ENCODE peak calls at places on chromosomes 13 and 19, in eight cellular contexts. O is cardiac fibroblast; N is stomach; C is effector memory CD4-positive, alpha-beta T cell; G is pancreas; K is fibroblast of pulmonary artery; F is IMR-90; I is astrocyte. W is an unnamed sample.

GRCh38 chr19:7541828-7542443 is 6.4 kb downstream of the PNPLA6 start:
- DNase-seq in K (no peak), N (no peak), O (no peak), C (no peak), F (no peak), I (no peak), G (no peak), W (no peak)

GRCh38 chr13:31352467-31352866 is 152.7 kb downstream of the B3GLCT start:
- DNase-seq in K (no peak), N (no peak), F (no peak), I (no peak), O (no peak), G (no peak), C (no peak), W (no peak)

GRCh38 chr13:44854264-44855060 is 134.8 kb downstream of the NUFIP1 start:
- DNase-seq in K (no peak), O (no peak), C (no peak), F (peak), G (peak), N (peak), I (no peak), W (no peak)

GRCh38 chr13:55576389-55576788 is 1564.3 kb upstream of the PRR20A start:
- DNase-seq in N (no peak), I (no peak), G (no peak), K (no peak), F (no peak), C (no peak), O (no peak), W (no peak)

GRCh38 chr13:97245011-97245410 is 22.9 kb downstream of the MBNL2 start:
- DNase-seq in C (no peak), O (no peak), G (no peak), F (no peak), N (no peak), I (no peak), K (no peak), W (no peak)

GRCh38 chr13:38905861-38906260 is 84.8 kb downstream of the STOML3 start:
- DNase-seq in I (no peak), C (no peak), G (no peak), K (no peak), F (no peak), O (no peak), N (no peak), W (no peak)

GRCh38 chr13:113086031-113086750 is 19.4 kb upstream of the F7 start:
- DNase-seq in G (no peak), I (no peak), O (no peak), N (no peak), K (peak), F (peak), C (no peak), W (no peak)

GRCh38 chr13:46184277-46184699 is 2.3 kb upstream of the LCP1 start:
- DNase-seq in G (no peak), I (no peak), K (peak), O (peak), F (no peak), C (peak), N (peak), W (no peak)

GRCh38 chr13:44932850-44933251 is 56.4 kb downstream of the NUFIP1 start:
- DNase-seq in C (no peak), F (peak), G (no peak), I (peak), N (peak), O (peak), K (peak), W (peak)

GRCh38 chr19:52270266-52270885 is 989 bp downstream of the ZNF766 start:
- DNase-seq in N (no peak), I (no peak), O (no peak), K (no peak), G (no peak), C (no peak), F (peak), W (peak)

GRCh38 chr13:98332222-98332621 is 155.2 kb upstream of the RNF113B start:
- DNase-seq in N (no peak), G (no peak), O (no peak), C (no peak), I (no peak), K (no peak), F (no peak), W (no peak)

GRCh38 chr19:33177417-33177976 is 16.6 kb upstream of the LRP3 start:
- DNase-seq in F (no peak), I (no peak), C (no peak), G (no peak), O (no peak), N (no peak), K (no peak), W (no peak)

GRCh38 chr19:36113895-36114762 is 546 bp downstream of the POLR2I start:
- DNase-seq in I (peak), C (peak), K (peak), N (peak), F (peak), O (peak), G (peak), W (peak)

GRCh38 chr13:43583331-43583730 is 203.4 kb downstream of the ENOX1 start:
- DNase-seq in G (no peak), C (no peak), N (no peak), O (no peak), K (no peak), I (no peak), F (no peak), W (peak)

GRCh38 chr13:76622336-76623045 is 263.7 kb downstream of the KCTD12 start:
- DNase-seq in O (peak), K (peak), I (no peak), F (no peak), N (no peak), G (no peak), C (no peak), W (no peak)

GRCh38 chr19:27796073-27796472 is 1416.9 kb downstream of the UQCRFS1 start:
- DNase-seq in C (no peak), N (no peak), K (no peak), F (no peak), G (no peak), O (no peak), I (no peak), W (no peak)

GRCh38 chr13:73059460-73060250 is 850 bp downstream of the KLF5 start:
- DNase-seq in I (no peak), N (peak), C (peak), O (peak), F (peak), G (peak), K (no peak), W (peak)

GRCh38 chr19:56660381-56661105 is 11.0 kb downstream of the ZNF835 start:
- DNase-seq in I (no peak), C (no peak), O (peak), F (no peak), G (no peak), N (no peak), K (no peak), W (no peak)

GRCh38 chr13:71316964-71317363 is 550.0 kb downstream of the DACH1 start:
- DNase-seq in I (no peak), N (no peak), O (no peak), K (no peak), F (no peak), G (no peak), C (no peak), W (no peak)

GRCh38 chr19:1449467-1450442 is at the start of gene APC2:
- DNase-seq in K (no peak), I (no peak), F (peak), C (no peak), G (no peak), N (no peak), O (no peak), W (peak)

GRCh38 chr13:101512650-101513049 is 60.2 kb downstream of the ITGBL1 start:
- DNase-seq in K (peak), I (peak), G (no peak), F (no peak), N (no peak), O (peak), C (no peak), W (peak)

GRCh38 chr13:77872995-77873394 is 45.6 kb downstream of the EDNRB start:
- DNase-seq in K (no peak), C (no peak), G (no peak), F (peak), I (no peak), N (no peak), O (peak), W (no peak)

GRCh38 chr19:46232029-46232428 is 2.5 kb downstream of the IGFL1 start:
- DNase-seq in K (no peak), O (no peak), N (peak), F (no peak), G (no peak), C (no peak), I (no peak), W (no peak)

GRCh38 chr19:49430678-49431329 is 5.6 kb downstream of the GFY start:
- DNase-seq in O (no peak), C (no peak), G (no peak), I (no peak), K (no peak), N (no peak), F (no peak), W (no peak)

GRCh38 chr19:42467437-42467760 is 24.7 kb upstream of the CXCL17 start:
- DNase-seq in N (no peak), F (no peak), G (no peak), K (peak), I (no peak), C (no peak), O (no peak), W (no peak)

GRCh38 chr19:40751065-40751923 is at the start of gene SNRPA:
- DNase-seq in G (peak), N (peak), C (peak), O (peak), K (peak), F (peak), I (peak), W (peak)

GRCh38 chr19:42184401-42184861 is 33.0 kb downstream of the DEDD2 start:
- DNase-seq in O (peak), I (peak), C (peak), K (peak), G (peak), F (peak), N (peak), W (peak)

GRCh38 chr13:35388979-35389378 is 87.5 kb downstream of the MAB21L1 start:
- DNase-seq in C (no peak), N (no peak), K (peak), I (peak), F (peak), G (no peak), O (peak), W (peak)

GRCh38 chr13:98877936-98878335 is 99.9 kb downstream of the DOCK9 start:
- DNase-seq in I (no peak), K (no peak), G (no peak), O (no peak), F (no peak), C (no peak), N (no peak), W (no peak)

GRCh38 chr19:55015126-55015525 is 22.9 kb downstream of the GP6 start:
- DNase-seq in K (no peak), G (no peak), O (no peak), I (no peak), C (no peak), N (no peak), F (no peak), W (no peak)

GRCh38 chr13:95593462-95593861 is 40.9 kb downstream of the CLDN10 start:
- DNase-seq in I (no peak), N (no peak), O (no peak), K (no peak), C (no peak), F (no peak), G (no peak), W (no peak)

GRCh38 chr13:22757530-22758120 is 423.2 kb upstream of the SGCG start:
- DNase-seq in G (no peak), O (peak), N (no peak), K (peak), F (peak), I (no peak), C (no peak), W (peak)

GRCh38 chr19:58519087-58519354 is 589 bp downstream of the ZBTB45 start:
- DNase-seq in N (peak), G (peak), I (peak), F (peak), O (peak), C (peak), K (peak), W (peak)

GRCh38 chr13:98797456-98797855 is 45.0 kb upstream of the SLC15A1 start:
- DNase-seq in K (no peak), O (no peak), F (no peak), C (no peak), N (no peak), I (peak), G (no peak), W (no peak)

GRCh38 chr19:46386996-46387712 is 26.2 kb downstream of the CCDC8 start:
- DNase-seq in F (no peak), G (no peak), I (no peak), K (no peak), N (no peak), C (no peak), O (no peak), W (no peak)

GRCh38 chr19:33260628-33261418 is 35.2 kb upstream of the SLC7A10 start:
- DNase-seq in G (no peak), O (no peak), F (no peak), N (no peak), I (no peak), C (no peak), K (no peak), W (no peak)

GRCh38 chr13:110644892-110645521 is 29.7 kb downstream of the NAXD start:
- DNase-seq in F (peak), I (peak), O (peak), C (peak), N (peak), K (peak), G (peak), W (peak)

GRCh38 chr19:45038931-45039893 is at the start of gene CLASRP:
- DNase-seq in N (peak), C (peak), G (peak), F (peak), I (peak), O (peak), K (peak), W (peak)

GRCh38 chr19:45035755-45036154 is 3.1 kb upstream of the CLASRP start:
- DNase-seq in N (no peak), F (no peak), C (no peak), O (no peak), K (no peak), I (no peak), G (no peak), W (no peak)

GRCh38 chr19:45041125-45041524 is 2.3 kb downstream of the CLASRP start:
- DNase-seq in C (no peak), O (no peak), K (no peak), G (no peak), F (no peak), N (no peak), I (no peak), W (no peak)

GRCh38 chr19:45037393-45038169 is 1.3 kb upstream of the CLASRP start:
- DNase-seq in O (no peak), I (no peak), K (no peak), G (no peak), N (no peak), F (no peak), C (no peak), W (no peak)

GRCh38 chr19:45040059-45040767 is 1.4 kb downstream of the CLASRP start:
- DNase-seq in F (no peak), K (no peak), C (no peak), O (no peak), I (no peak), G (no peak), N (no peak), W (no peak)
- H3K4me3 ChIP-seq in F (peak), K (peak), C (peak), O (peak), I (peak), G (peak), N (peak), W (peak)

GRCh38 chr13:40048551-40048950 is 393.1 kb downstream of the COG6 start:
- DNase-seq in N (no peak), K (no peak), I (no peak), O (no peak), C (no peak), G (no peak), F (no peak), W (no peak)
- H3K4me3 ChIP-seq in N (no peak), K (no peak), I (no peak), O (no peak), C (no peak), G (no peak), F (no peak), W (no peak)

GRCh38 chr19:12799723-12800343 is 1.8 kb downstream of the PRDX2 start:
- DNase-seq in N (no peak), O (no peak), F (no peak), I (no peak), K (no peak), G (no peak), C (no peak), W (no peak)
- H3K4me3 ChIP-seq in N (no peak), O (no peak), F (no peak), I (no peak), K (no peak), G (peak), C (no peak), W (no peak)

DNA sequence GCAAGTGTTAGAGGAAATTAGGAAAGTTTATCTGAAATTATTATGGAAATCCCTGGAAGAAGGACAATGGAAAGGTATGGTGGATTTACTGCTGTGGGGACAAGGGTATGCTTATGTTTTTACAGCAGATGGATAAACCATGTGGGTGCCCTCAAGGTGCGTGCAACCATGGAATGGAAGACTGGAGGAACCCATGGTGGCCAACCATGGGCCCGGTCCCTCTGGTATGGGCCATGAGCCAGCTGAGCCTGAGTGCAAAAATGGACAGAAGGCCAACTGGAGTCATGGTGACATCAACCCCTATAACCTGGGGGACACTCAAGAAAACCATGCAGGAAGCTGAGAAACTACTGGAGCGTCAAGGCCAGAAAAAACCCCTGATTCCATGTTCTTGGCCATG is 46.1 kb upstream of the ZNF726 start:
- DNase-seq in F (no peak), I (no peak), O (no peak), K (no peak), C (no peak), G (no peak), N (no peak), W (no peak)
- H3K4me3 ChIP-seq in F (no peak), I (no peak), O (no peak), K (no peak), C (no peak), G (no peak), N (no peak), W (no peak)

GRCh38 chr19:5434970-5435641 is 20.1 kb upstream of the ZNRF4 start:
- DNase-seq in I (peak), G (no peak), N (no peak), O (peak), F (peak), C (no peak), K (peak), W (peak)

GRCh38 chr19:5434351-5434917 is 20.8 kb upstream of the ZNRF4 start:
- DNase-seq in G (no peak), I (peak), C (no peak), F (no peak), O (no peak), N (no peak), K (no peak), W (no peak)

GRCh38 chr19:5435642-5436017 is 19.6 kb upstream of the ZNRF4 start:
- DNase-seq in K (no peak), N (no peak), I (no peak), O (no peak), F (no peak), G (no peak), C (no peak), W (no peak)

GRCh38 chr19:5436948-5437306 is 18.3 kb upstream of the ZNRF4 start:
- DNase-seq in F (no peak), O (no peak), N (no peak), I (no peak), K (no peak), C (no peak), G (no peak), W (no peak)

DNA sequence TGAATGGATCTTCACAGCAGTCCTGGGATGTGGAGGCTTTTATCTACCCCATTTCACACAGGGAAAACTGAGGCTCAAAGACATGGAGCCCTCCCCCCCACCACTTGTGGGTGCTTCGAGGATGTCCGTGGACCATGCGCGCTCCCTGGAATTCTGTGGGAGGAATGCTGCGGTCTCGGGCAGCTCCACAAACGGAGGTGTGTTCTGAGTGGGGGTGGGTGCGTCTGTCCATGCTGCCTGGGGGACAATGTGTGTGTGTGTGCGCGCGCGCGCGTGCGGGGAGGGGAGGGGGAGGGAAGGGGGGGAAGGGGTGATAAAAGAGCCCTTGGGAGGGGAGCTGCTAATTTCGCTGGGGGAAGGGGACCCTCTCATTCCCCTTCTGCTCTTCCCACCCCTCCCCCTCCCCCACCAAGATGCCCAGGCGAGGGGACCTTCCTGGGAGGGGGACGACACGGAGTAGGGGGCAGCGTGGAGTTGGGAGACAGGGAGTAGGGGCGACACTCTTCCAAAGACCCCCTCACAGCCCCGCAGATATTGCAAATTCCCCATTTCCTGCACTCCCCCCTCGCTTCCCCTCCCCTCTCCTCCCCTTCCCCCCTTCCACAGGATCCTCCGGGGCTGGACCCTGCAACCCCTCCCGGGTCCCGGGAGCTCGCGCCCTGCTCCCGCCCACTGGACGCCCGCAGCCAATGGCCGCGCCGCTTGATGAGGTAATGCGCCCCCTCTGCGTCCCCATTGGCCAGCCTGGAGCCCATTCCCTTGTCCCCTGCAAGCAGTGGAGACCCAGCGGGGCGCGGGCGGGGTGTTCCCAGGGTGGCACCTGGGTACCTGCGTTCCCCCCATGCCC is 18.9 kb upstream of the ZNRF4 start:
- DNase-seq in N (no peak), G (no peak), O (peak), F (peak), I (peak), C (no peak), K (peak), W (peak)
- H3K4me3 ChIP-seq in N (no peak), G (no peak), O (peak), F (peak), I (peak), C (no peak), K (no peak), W (peak)

W was measured in AG10803.